ENCODE peak calls at places on chromosome 19, in nine cellular contexts. N is mesendoderm, M is dorsolateral prefrontal cortex, Z is GM23248, O is thoracic aorta, C is heart right ventricle, S is cardiac muscle cell, R is kidney epithelial cell, X is K562. T is an unnamed sample.
A peak's percentile ranks its signal among the peaks of the same experiment; 100 is the strongest.

GRCh38 chr19:2428756-2429711 is 1.6 kb upstream of the TIMM13 start:
- DNase-seq in N (peak; percentile 43), M (no peak), Z (no peak), O (no peak), C (no peak), S (no peak), R (no peak), X (no peak), T (no peak)

GRCh38 chr19:17101686-17102628 is 26.4 kb downstream of the MYO9B start:
- DNase-seq in N (no peak), M (no peak), Z (no peak), O (no peak), C (no peak), S (no peak), R (no peak), X (no peak), T (no peak)

GRCh38 chr19:54805665-54806515 is 2.5 kb downstream of the KIR2DL4 start:
- DNase-seq in N (no peak), M (no peak), Z (no peak), O (no peak), C (no peak), S (no peak), R (no peak), X (no peak), T (no peak)

GRCh38 chr19:2041686-2042484 is 9.2 kb downstream of the MKNK2 start:
- DNase-seq in N (peak; percentile 98), M (peak; percentile 98), Z (peak; percentile 86), O (peak; percentile 90), C (peak; percentile 99), S (peak; percentile 96), R (peak; percentile 74), X (peak; percentile 91), T (peak; percentile 84)

GRCh38 chr19:35124098-35125060 is 8.8 kb downstream of the FXYD3 start:
- DNase-seq in N (peak; percentile 52), M (peak; percentile 97), Z (peak; percentile 98), O (peak; percentile 82), C (peak; percentile 96), S (no peak), R (peak; percentile 61), X (peak; percentile 98), T (peak; percentile 82)

GRCh38 chr19:40110570-40110969 is 19.8 kb upstream of the ZNF780A start:
- DNase-seq in N (no peak), M (no peak), Z (no peak), O (no peak), C (no peak), S (no peak), R (no peak), X (no peak), T (no peak)

GRCh38 chr19:3548594-3548993 is 8.8 kb downstream of the MFSD12 start:
- DNase-seq in N (no peak), M (peak; percentile 84), Z (no peak), O (no peak), C (no peak), S (no peak), R (no peak), X (no peak), T (no peak)

GRCh38 chr19:43526884-43527859 is at the start of gene ETHE1:
- DNase-seq in N (peak; percentile 68), M (peak; percentile 91), Z (peak; percentile 78), O (peak; percentile 37), C (peak; percentile 89), S (peak; percentile 90), R (no peak), X (peak; percentile 92), T (peak; percentile 56)

GRCh38 chr19:45638930-45639729 is at the start of gene EML2:
- DNase-seq in N (peak; percentile 89), M (no peak), Z (peak; percentile 67), O (no peak), C (peak; percentile 55), S (peak; percentile 85), R (no peak), X (peak; percentile 84), T (peak; percentile 15)

GRCh38 chr19:2476451-2477140 is 669 bp downstream of the GADD45B start:
- DNase-seq in N (peak; percentile 79), M (peak; percentile 59), Z (peak; percentile 88), O (no peak), C (peak; percentile 50), S (peak; percentile 51), R (no peak), X (peak; percentile 72), T (no peak)

GRCh38 chr19:39158646-39159260 is 33.2 kb downstream of the PAK4 start:
- DNase-seq in N (no peak), M (no peak), Z (no peak), O (no peak), C (no peak), S (no peak), R (no peak), X (peak; percentile 65), T (no peak)

GRCh38 chr19:13103961-13104847 is 1.5 kb upstream of the LYL1 start:
- DNase-seq in N (peak; percentile 33), M (peak; percentile 65), Z (peak; percentile 52), O (no peak), C (peak; percentile 80), S (peak; percentile 28), R (no peak), X (peak; percentile 67), T (no peak)

GRCh38 chr19:35901854-35902661 is at the start of gene HCST:
- DNase-seq in N (no peak), M (no peak), Z (peak; percentile 81), O (no peak), C (no peak), S (no peak), R (no peak), X (no peak), T (peak; percentile 29)

GRCh38 chr19:46579286-46579944 is 21.7 kb upstream of the CALM3 start:
- DNase-seq in N (peak; percentile 59), M (peak; percentile 48), Z (peak; percentile 44), O (no peak), C (no peak), S (peak; percentile 9), R (no peak), X (no peak), T (no peak)

GRCh38 chr19:945401-946252 is 19.8 kb downstream of the ARID3A start:
- DNase-seq in N (no peak), M (no peak), Z (no peak), O (no peak), C (no peak), S (no peak), R (no peak), X (no peak), T (no peak)

GRCh38 chr19:948842-949496 is 23.1 kb downstream of the ARID3A start:
- DNase-seq in N (no peak), M (no peak), Z (no peak), O (no peak), C (no peak), S (no peak), R (no peak), X (peak; percentile 53), T (no peak)

GRCh38 chr19:944663-945241 is 18.9 kb downstream of the ARID3A start:
- DNase-seq in N (no peak), M (no peak), Z (no peak), O (no peak), C (no peak), S (no peak), R (no peak), X (no peak), T (no peak)

GRCh38 chr19:947707-948533 is 22.1 kb downstream of the ARID3A start:
- DNase-seq in N (no peak), M (peak; percentile 56), Z (no peak), O (no peak), C (peak; percentile 59), S (no peak), R (no peak), X (no peak), T (no peak)

GRCh38 chr19:947090-947706 is 21.4 kb downstream of the ARID3A start:
- DNase-seq in N (no peak), M (no peak), Z (no peak), O (no peak), C (no peak), S (no peak), R (no peak), X (no peak), T (no peak)
- H3K27me3 ChIP-seq in N (no peaks in the 10 kb centered on the region), M (no peaks in the 10 kb centered on the region), Z (no peaks in the 10 kb centered on the region), O (no peaks in the 10 kb centered on the region), C (no peaks in the 10 kb centered on the region), S (no peaks in the 10 kb centered on the region), R (no peaks in the 10 kb centered on the region), X (no peaks in the 10 kb centered on the region), T (no peaks in the 10 kb centered on the region)

GRCh38 chr19:32928806-32929205 is 43.0 kb downstream of the CEP89 start:
- DNase-seq in N (no peak), M (no peak), Z (no peak), O (no peak), C (no peak), S (no peak), R (no peak), X (no peak), T (peak; percentile 86)
- H3K4me3 ChIP-seq in N (no peak overlapping the region), M (no peak overlapping the region), Z (no peak overlapping the region), O (no peak overlapping the region), C (no peak overlapping the region), S (no peak overlapping the region), R (no peak overlapping the region), X (no peak overlapping the region), T (no peak overlapping the region)

DNA sequence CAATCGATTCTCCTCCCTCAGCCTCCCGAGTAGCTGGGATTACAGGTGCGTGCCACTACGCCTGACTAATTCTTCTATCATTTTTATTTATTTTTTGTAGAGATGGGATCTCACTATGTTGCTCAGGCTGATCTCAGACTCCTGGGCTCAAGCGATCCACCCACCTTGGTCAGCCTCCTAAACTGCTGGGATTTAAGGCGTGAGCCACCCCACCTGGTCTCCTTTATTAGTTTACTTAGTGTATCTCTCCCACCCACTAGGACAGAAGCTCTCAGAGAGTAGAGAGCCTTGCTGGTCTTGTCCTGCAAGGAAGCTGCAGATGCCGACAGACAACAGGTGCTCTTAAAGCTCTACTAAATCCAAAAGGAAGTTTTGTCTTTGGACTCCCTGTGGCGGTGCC is 2.5 kb upstream of the LRRC8E start:
- DNase-seq in N (no peak), M (no peak), Z (no peak), O (no peak), C (no peak), S (no peak), R (no peak), X (no peak), T (no peak)
- H3K27me3 ChIP-seq in N (no peaks in the 10 kb centered on the region), M (peaks cover 15% of the 10 kb centered on the region), Z (no peaks in the 10 kb centered on the region), O (no peaks in the 10 kb centered on the region), C (no peaks in the 10 kb centered on the region), S (peaks cover 8% of the 10 kb centered on the region), R (no peaks in the 10 kb centered on the region), X (no peaks in the 10 kb centered on the region), T (no peaks in the 10 kb centered on the region)

DNA sequence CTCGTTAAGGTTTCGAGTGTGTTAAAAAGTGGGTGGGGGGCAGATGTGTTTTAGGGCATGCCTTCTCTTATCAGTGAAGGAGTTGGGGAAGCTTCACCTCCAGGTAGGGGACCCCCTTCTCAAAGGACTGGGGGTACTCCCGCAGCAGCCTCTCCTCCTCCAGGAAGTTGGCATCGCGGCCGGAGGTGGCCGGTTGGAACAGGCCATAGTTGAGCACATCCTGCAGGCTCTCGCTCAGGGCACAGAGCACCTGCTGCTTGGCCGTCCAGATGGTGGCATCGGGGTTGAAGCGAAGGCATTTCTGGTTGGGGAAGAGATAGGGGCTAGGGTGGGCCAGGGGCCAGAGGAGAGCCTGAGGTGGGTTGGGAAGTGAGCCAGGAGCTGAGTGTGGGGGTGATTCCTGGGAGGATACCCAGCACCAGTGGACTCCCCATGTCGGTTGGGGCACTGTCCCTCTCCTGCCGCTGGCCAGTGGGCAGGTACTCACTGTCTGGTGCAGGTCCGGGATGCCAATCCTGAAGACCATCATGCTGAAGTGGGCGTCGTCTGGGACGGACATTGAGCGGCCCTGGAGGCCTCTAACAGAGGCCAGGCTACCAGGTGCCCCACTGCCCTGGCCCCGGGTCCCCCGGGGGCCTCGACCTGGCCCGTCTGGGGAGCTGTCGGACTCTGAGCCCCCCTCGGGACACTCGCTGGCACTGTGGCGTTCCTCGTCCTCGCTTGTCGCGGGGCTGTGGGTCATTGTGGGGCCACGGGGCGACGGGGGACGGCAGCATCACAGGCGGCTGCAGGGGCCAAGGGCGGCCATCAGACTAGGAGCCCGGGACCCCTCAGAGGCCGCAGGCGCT is 3.2 kb downstream of the SHANK1 start:
- DNase-seq in N (no peak), M (no peak), Z (no peak), O (no peak), C (no peak), S (no peak), R (no peak), X (no peak), T (no peak)
- H3K4me3 ChIP-seq in N (no peak overlapping the region), M (no peak overlapping the region), Z (no peak overlapping the region), O (no peak overlapping the region), C (no peak overlapping the region), S (no peak overlapping the region), R (no peak overlapping the region), X (no peak overlapping the region), T (no peak overlapping the region)

T was measured in bronchial epithelial cell.